ENCODE peak calls at places on chromosome 16, in four cellular contexts. One of them, this sample, is unnamed.

GRCh38 chr16:75532791-75533190 is 3.1 kb downstream of the CHST5 start:
- DNase-seq in Caco-2: no peak
- DNase-seq in fibroblast of villous mesenchyme: no peak
- DNase-seq in brain microvascular endothelial cell: no peak
- DNase-seq in this sample: no peak

GRCh38 chr16:56775162-56775561 is 45.2 kb downstream of the NUP93 start:
- DNase-seq in Caco-2: no peak
- DNase-seq in fibroblast of villous mesenchyme: no peak
- DNase-seq in brain microvascular endothelial cell: no peak
- DNase-seq in this sample: no peak

GRCh38 chr16:9723136-9723535 is 459.1 kb downstream of the GRIN2A start:
- DNase-seq in Caco-2: no peak
- DNase-seq in fibroblast of villous mesenchyme: no peak
- DNase-seq in brain microvascular endothelial cell: no peak
- DNase-seq in this sample: no peak

GRCh38 chr16:26078971-26079370 is 387.2 kb downstream of the HS3ST4 start:
- DNase-seq in Caco-2: no peak
- DNase-seq in fibroblast of villous mesenchyme: no peak
- DNase-seq in brain microvascular endothelial cell: no peak
- DNase-seq in this sample: no peak

GRCh38 chr16:84194470-84195200 is 3.7 kb downstream of the ADAD2 start:
- DNase-seq in Caco-2: peak; percentile 31
- DNase-seq in fibroblast of villous mesenchyme: no peak
- DNase-seq in brain microvascular endothelial cell: no peak
- DNase-seq in this sample: no peak

GRCh38 chr16:674968-675883 is at the start of gene RHBDL1:
- DNase-seq in Caco-2: no peak
- DNase-seq in fibroblast of villous mesenchyme: peak; percentile 42
- DNase-seq in brain microvascular endothelial cell: peak; percentile 34
- DNase-seq in this sample: peak; percentile 33

GRCh38 chr16:88421871-88422433 is 31.1 kb upstream of the ZFPM1 start:
- DNase-seq in Caco-2: no peak
- DNase-seq in fibroblast of villous mesenchyme: no peak
- DNase-seq in brain microvascular endothelial cell: no peak
- DNase-seq in this sample: no peak

GRCh38 chr16:58614860-58615259 is 14.8 kb downstream of the CNOT1 start:
- DNase-seq in Caco-2: no peak
- DNase-seq in fibroblast of villous mesenchyme: no peak
- DNase-seq in brain microvascular endothelial cell: no peak
- DNase-seq in this sample: no peak

GRCh38 chr16:27529962-27530361 is 19.8 kb downstream of the GTF3C1 start:
- DNase-seq in Caco-2: no peak
- DNase-seq in fibroblast of villous mesenchyme: no peak
- DNase-seq in brain microvascular endothelial cell: peak; percentile 81
- DNase-seq in this sample: peak; percentile 12

GRCh38 chr16:22739077-22739476 is 74.9 kb upstream of the HS3ST2 start:
- DNase-seq in Caco-2: no peak
- DNase-seq in fibroblast of villous mesenchyme: no peak
- DNase-seq in brain microvascular endothelial cell: no peak
- DNase-seq in this sample: no peak

GRCh38 chr16:66511615-66512500 is 38.1 kb downstream of the TK2 start:
- DNase-seq in Caco-2: no peak
- DNase-seq in fibroblast of villous mesenchyme: peak; percentile 65
- DNase-seq in brain microvascular endothelial cell: peak; percentile 59
- DNase-seq in this sample: peak; percentile 81

GRCh38 chr16:82506734-82507133 is 120.0 kb upstream of the CDH13 start:
- DNase-seq in Caco-2: no peak
- DNase-seq in fibroblast of villous mesenchyme: peak; percentile 18
- DNase-seq in brain microvascular endothelial cell: no peak
- DNase-seq in this sample: no peak

GRCh38 chr16:830107-830870 is 29.8 kb upstream of the GNG13 start:
- DNase-seq in Caco-2: no peak
- DNase-seq in fibroblast of villous mesenchyme: no peak
- DNase-seq in brain microvascular endothelial cell: no peak
- DNase-seq in this sample: no peak

GRCh38 chr16:8590161-8590688 is at the start of gene TMEM114:
- DNase-seq in Caco-2: no peak
- DNase-seq in fibroblast of villous mesenchyme: no peak
- DNase-seq in brain microvascular endothelial cell: no peak
- DNase-seq in this sample: no peak

GRCh38 chr16:77434365-77435239 is at the start of gene ADAMTS18:
- DNase-seq in Caco-2: no peak
- DNase-seq in fibroblast of villous mesenchyme: no peak
- DNase-seq in brain microvascular endothelial cell: no peak
- DNase-seq in this sample: no peak

GRCh38 chr16:86751081-86752030 is 173.0 kb downstream of the FOXL1 start:
- DNase-seq in Caco-2: no peak
- DNase-seq in fibroblast of villous mesenchyme: peak; percentile 74
- DNase-seq in brain microvascular endothelial cell: peak; percentile 43
- DNase-seq in this sample: peak; percentile 88

GRCh38 chr16:10619271-10619849 is 39.0 kb upstream of the EMP2 start:
- DNase-seq in Caco-2: no peak
- DNase-seq in fibroblast of villous mesenchyme: no peak
- DNase-seq in brain microvascular endothelial cell: no peak
- DNase-seq in this sample: no peak

GRCh38 chr16:81627024-81627423 is 152.1 kb upstream of the PLCG2 start:
- DNase-seq in Caco-2: no peak
- DNase-seq in fibroblast of villous mesenchyme: no peak
- DNase-seq in brain microvascular endothelial cell: peak; percentile 34
- DNase-seq in this sample: peak; percentile 49

GRCh38 chr16:78443300-78443604 is 343.8 kb downstream of the WWOX start:
- DNase-seq in Caco-2: no peak
- DNase-seq in fibroblast of villous mesenchyme: peak; percentile 22
- DNase-seq in brain microvascular endothelial cell: no peak
- DNase-seq in this sample: no peak

GRCh38 chr16:66264311-66265105 is 102.0 kb upstream of the CDH5 start:
- DNase-seq in Caco-2: no peak
- DNase-seq in fibroblast of villous mesenchyme: peak; percentile 44
- DNase-seq in brain microvascular endothelial cell: no peak
- DNase-seq in this sample: no peak

GRCh38 chr16:89047331-89048086 is 46.1 kb upstream of the ACSF3 start:
- DNase-seq in Caco-2: no peak
- DNase-seq in fibroblast of villous mesenchyme: no peak
- DNase-seq in brain microvascular endothelial cell: no peak
- DNase-seq in this sample: no peak

GRCh38 chr16:3776316-3776715 is 59.0 kb upstream of the TRAP1 start:
- DNase-seq in Caco-2: no peak
- DNase-seq in fibroblast of villous mesenchyme: no peak
- DNase-seq in brain microvascular endothelial cell: no peak
- DNase-seq in this sample: no peak

GRCh38 chr16:88468289-88469129 is 15.4 kb downstream of the ZFPM1 start:
- DNase-seq in Caco-2: peak; percentile 81
- DNase-seq in fibroblast of villous mesenchyme: peak; percentile 64
- DNase-seq in brain microvascular endothelial cell: no peak
- DNase-seq in this sample: no peak

GRCh38 chr16:20901441-20902112 is 1.0 kb downstream of the LYRM1 start:
- DNase-seq in Caco-2: peak; percentile 79
- DNase-seq in fibroblast of villous mesenchyme: peak; percentile 60
- DNase-seq in brain microvascular endothelial cell: no peak
- DNase-seq in this sample: peak; percentile 69

GRCh38 chr16:87853411-87854052 is 15.8 kb downstream of the SLC7A5 start:
- DNase-seq in Caco-2: peak; percentile 93
- DNase-seq in fibroblast of villous mesenchyme: peak; percentile 96
- DNase-seq in brain microvascular endothelial cell: peak; percentile 83
- DNase-seq in this sample: peak; percentile 91

GRCh38 chr16:88381820-88382451 is 823 bp upstream of the ZNF469 start:
- DNase-seq in Caco-2: no peak
- DNase-seq in fibroblast of villous mesenchyme: no peak
- DNase-seq in brain microvascular endothelial cell: no peak
- DNase-seq in this sample: no peak

GRCh38 chr16:57187508-57187854 is 1.4 kb downstream of the RSPRY1 start:
- DNase-seq in Caco-2: no peak
- DNase-seq in fibroblast of villous mesenchyme: no peak
- DNase-seq in brain microvascular endothelial cell: no peak
- DNase-seq in this sample: peak; percentile 10

GRCh38 chr16:82924075-82924854 is 297.5 kb downstream of the CDH13 start:
- DNase-seq in Caco-2: no peak
- DNase-seq in fibroblast of villous mesenchyme: no peak
- DNase-seq in brain microvascular endothelial cell: no peak
- DNase-seq in this sample: no peak

GRCh38 chr16:48561960-48562393 is 48.0 kb downstream of the N4BP1 start:
- DNase-seq in Caco-2: no peak
- DNase-seq in fibroblast of villous mesenchyme: peak; percentile 16
- DNase-seq in brain microvascular endothelial cell: peak; percentile 37
- DNase-seq in this sample: peak; percentile 56

GRCh38 chr16:85515319-85515745 is 97.8 kb upstream of the GSE1 start:
- DNase-seq in Caco-2: no peak
- DNase-seq in fibroblast of villous mesenchyme: no peak
- DNase-seq in brain microvascular endothelial cell: no peak
- DNase-seq in this sample: no peak
- H3K4me3 ChIP-seq in Caco-2: peak overlapping the region; percentile 18
- H3K4me3 ChIP-seq in fibroblast of villous mesenchyme: no peak overlapping the region
- H3K4me3 ChIP-seq in brain microvascular endothelial cell: peak overlapping the region; percentile 12
- H3K4me3 ChIP-seq in this sample: no peak overlapping the region

DNA sequence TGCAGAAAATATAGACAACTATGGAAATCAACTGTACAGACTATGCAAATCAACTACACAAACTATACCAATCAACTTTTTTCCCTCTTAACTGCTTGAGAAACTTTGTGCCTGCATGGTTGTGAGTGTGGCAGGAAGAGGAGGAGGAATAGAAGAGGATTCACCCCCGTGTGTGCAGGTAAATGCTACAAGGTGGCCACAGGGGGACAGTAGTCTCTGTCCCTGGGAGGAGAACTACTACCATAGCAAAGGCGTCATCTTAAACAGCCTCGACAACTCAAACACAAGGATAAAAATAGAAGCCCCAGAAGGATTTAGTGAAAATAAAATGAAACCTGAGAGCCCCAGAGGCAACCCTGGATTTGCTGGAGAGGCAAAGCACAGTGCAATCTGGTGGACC is 199.6 kb upstream of the DYNLRB2 start:
- DNase-seq in Caco-2: no peak
- DNase-seq in fibroblast of villous mesenchyme: no peak
- DNase-seq in brain microvascular endothelial cell: no peak
- DNase-seq in this sample: no peak
- TF ChIP-seq CTCF in Caco-2: peak; percentile 48
- TF ChIP-seq CTCF in fibroblast of villous mesenchyme: no peak
- TF ChIP-seq CTCF in brain microvascular endothelial cell: no peak
- TF ChIP-seq CTCF in this sample: no peak

GRCh38 chr16:67897231-67897630 is 4.2 kb downstream of the PSKH1 start:
- DNase-seq in Caco-2: no peak
- DNase-seq in fibroblast of villous mesenchyme: peak; percentile 44
- DNase-seq in brain microvascular endothelial cell: peak; percentile 35
- DNase-seq in this sample: peak; percentile 48

GRCh38 chr16:67893791-67894399 is 841 bp downstream of the PSKH1 start:
- DNase-seq in Caco-2: no peak
- DNase-seq in fibroblast of villous mesenchyme: peak; percentile 22
- DNase-seq in brain microvascular endothelial cell: no peak
- DNase-seq in this sample: peak; percentile 13

GRCh38 chr16:67892899-67893790 is at the start of gene PSKH1:
- DNase-seq in Caco-2: peak; percentile 98
- DNase-seq in fibroblast of villous mesenchyme: peak; percentile 96
- DNase-seq in brain microvascular endothelial cell: peak; percentile 96
- DNase-seq in this sample: peak; percentile 96

GRCh38 chr16:67888311-67888710 is 3.6 kb downstream of the NRN1L start:
- DNase-seq in Caco-2: no peak
- DNase-seq in fibroblast of villous mesenchyme: no peak
- DNase-seq in brain microvascular endothelial cell: no peak
- DNase-seq in this sample: no peak

DNA sequence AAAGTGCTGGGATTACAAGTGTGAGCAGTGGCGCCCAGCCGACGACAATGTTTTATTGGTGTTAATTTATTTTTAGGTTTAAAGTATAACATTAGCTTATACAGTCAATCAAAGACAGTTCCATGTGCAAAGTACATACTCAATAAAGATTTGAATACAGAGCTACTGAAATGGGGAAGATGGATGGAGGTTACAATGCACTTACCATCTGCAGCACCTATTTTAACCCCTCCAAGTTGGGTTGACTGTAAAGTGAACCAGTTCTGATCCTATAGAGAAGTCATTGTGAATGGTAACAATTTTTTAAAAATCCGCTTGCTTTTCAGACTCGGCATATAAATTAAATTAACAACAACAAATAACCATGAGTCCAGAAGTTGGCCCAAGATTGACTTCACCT is 679 bp upstream of the PSKH1 start:
- DNase-seq in Caco-2: no peak
- DNase-seq in fibroblast of villous mesenchyme: no peak
- DNase-seq in brain microvascular endothelial cell: no peak
- DNase-seq in this sample: no peak
- H3K4me3 ChIP-seq in Caco-2: peak overlapping the region; percentile 40
- H3K4me3 ChIP-seq in fibroblast of villous mesenchyme: peak overlapping the region; percentile 62
- H3K4me3 ChIP-seq in brain microvascular endothelial cell: peak overlapping the region; percentile 36
- H3K4me3 ChIP-seq in this sample: no peak overlapping the region

DNA sequence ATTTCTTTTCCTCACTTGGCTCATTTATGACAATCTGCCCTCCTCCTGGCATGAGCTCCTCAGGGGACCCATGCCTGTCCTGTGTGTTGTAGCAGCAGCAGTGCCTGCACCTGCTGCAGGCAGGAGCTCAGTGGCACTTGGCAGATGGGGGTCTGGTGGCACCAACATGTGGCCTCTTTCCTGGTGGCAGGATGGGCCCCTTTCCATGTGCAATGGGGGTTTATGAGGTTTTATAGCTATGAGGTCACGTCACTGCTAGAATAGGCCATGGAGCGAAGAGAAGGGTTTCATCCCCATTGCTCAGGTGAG is 7.0 kb downstream of the ADCY7 start:
- DNase-seq in Caco-2: no peak
- DNase-seq in fibroblast of villous mesenchyme: no peak
- DNase-seq in brain microvascular endothelial cell: no peak
- DNase-seq in this sample: no peak
- TF ChIP-seq CTCF in Caco-2: no peak
- TF ChIP-seq CTCF in fibroblast of villous mesenchyme: no peak
- TF ChIP-seq CTCF in brain microvascular endothelial cell: no peak
- TF ChIP-seq CTCF in this sample: no peak